ENCODE peak calls at places on chromosomes 13 and 19, in seven cellular contexts. E, N, I, R, O, H and T are unnamed samples.

GRCh38 chr19:52533901-52534300 is 6.4 kb downstream of the ZNF808 start:
- DNase-seq in R (no peak), I (peak), E (no peak), H (no peak), N (no peak), O (no peak), T (no peak)

GRCh38 chr13:26037302-26037701 is 14.5 kb downstream of the SHISA2 start:
- DNase-seq in R (no peak), N (no peak), H (no peak), E (no peak), O (no peak), I (peak), T (no peak)

GRCh38 chr19:2047449-2048103 is 3.5 kb downstream of the MKNK2 start:
- DNase-seq in H (no peak), I (no peak), N (peak), O (no peak), E (no peak), R (peak), T (no peak)

GRCh38 chr13:73168226-73168992 is 109.6 kb downstream of the KLF5 start:
- DNase-seq in R (no peak), I (no peak), N (no peak), H (no peak), O (no peak), E (no peak), T (no peak)

GRCh38 chr13:98054301-98054700 is 88.6 kb upstream of the FARP1 start:
- DNase-seq in O (no peak), N (no peak), H (no peak), R (no peak), I (no peak), E (no peak), T (no peak)

GRCh38 chr19:34057155-34057554 is 115.1 kb upstream of the LSM14A start:
- DNase-seq in I (no peak), R (no peak), N (no peak), O (no peak), H (no peak), E (no peak), T (no peak)

GRCh38 chr19:18414504-18415176 is 4.6 kb upstream of the SSBP4 start:
- DNase-seq in E (no peak), R (no peak), H (no peak), I (peak), O (no peak), N (no peak), T (no peak)

GRCh38 chr13:61148211-61148610 is 267.4 kb downstream of the PCDH20 start:
- DNase-seq in N (no peak), H (no peak), R (no peak), O (no peak), E (no peak), I (no peak), T (no peak)

GRCh38 chr19:49999371-50000010 is 25.7 kb downstream of the VRK3 start:
- DNase-seq in H (no peak), I (no peak), R (no peak), O (no peak), E (no peak), N (no peak), T (no peak)

GRCh38 chr19:33373701-33374405 is at the start of gene CEBPG:
- DNase-seq in E (no peak), H (peak), I (peak), N (peak), R (no peak), O (no peak), T (peak)

GRCh38 chr19:8577247-8577646 is at the start of gene MYO1F:
- DNase-seq in N (peak), I (peak), R (no peak), H (no peak), E (no peak), O (no peak), T (no peak)

GRCh38 chr19:50230379-50231351 is 27.2 kb downstream of the MYH14 start:
- DNase-seq in E (peak), H (no peak), I (no peak), O (no peak), R (no peak), N (no peak), T (no peak)

GRCh38 chr19:28324275-28325060 is 888.5 kb downstream of the UQCRFS1 start:
- DNase-seq in H (no peak), R (no peak), O (no peak), I (no peak), E (no peak), N (no peak), T (no peak)
- TF ChIP-seq CTCF in H (no peak), R (no peak), O (no peak), I (no peak), E (no peak), N (no peak), T (no peak)

GRCh38 chr13:32255744-32256120 is 59.4 kb downstream of the ZAR1L start:
- DNase-seq in O (no peak), R (no peak), I (no peak), H (no peak), N (no peak), E (peak), T (no peak)

GRCh38 chr13:32254416-32254815 is 60.7 kb downstream of the ZAR1L start:
- DNase-seq in H (no peak), R (no peak), E (no peak), N (no peak), O (no peak), I (no peak), T (no peak)

GRCh38 chr13:32256243-32256642 is 58.9 kb downstream of the ZAR1L start:
- DNase-seq in N (no peak), I (no peak), E (peak), R (no peak), O (no peak), H (no peak), T (no peak)

GRCh38 chr13:32253911-32254399 is 61.2 kb downstream of the ZAR1L start:
- DNase-seq in H (no peak), I (no peak), O (no peak), E (no peak), R (no peak), N (no peak), T (no peak)

DNA sequence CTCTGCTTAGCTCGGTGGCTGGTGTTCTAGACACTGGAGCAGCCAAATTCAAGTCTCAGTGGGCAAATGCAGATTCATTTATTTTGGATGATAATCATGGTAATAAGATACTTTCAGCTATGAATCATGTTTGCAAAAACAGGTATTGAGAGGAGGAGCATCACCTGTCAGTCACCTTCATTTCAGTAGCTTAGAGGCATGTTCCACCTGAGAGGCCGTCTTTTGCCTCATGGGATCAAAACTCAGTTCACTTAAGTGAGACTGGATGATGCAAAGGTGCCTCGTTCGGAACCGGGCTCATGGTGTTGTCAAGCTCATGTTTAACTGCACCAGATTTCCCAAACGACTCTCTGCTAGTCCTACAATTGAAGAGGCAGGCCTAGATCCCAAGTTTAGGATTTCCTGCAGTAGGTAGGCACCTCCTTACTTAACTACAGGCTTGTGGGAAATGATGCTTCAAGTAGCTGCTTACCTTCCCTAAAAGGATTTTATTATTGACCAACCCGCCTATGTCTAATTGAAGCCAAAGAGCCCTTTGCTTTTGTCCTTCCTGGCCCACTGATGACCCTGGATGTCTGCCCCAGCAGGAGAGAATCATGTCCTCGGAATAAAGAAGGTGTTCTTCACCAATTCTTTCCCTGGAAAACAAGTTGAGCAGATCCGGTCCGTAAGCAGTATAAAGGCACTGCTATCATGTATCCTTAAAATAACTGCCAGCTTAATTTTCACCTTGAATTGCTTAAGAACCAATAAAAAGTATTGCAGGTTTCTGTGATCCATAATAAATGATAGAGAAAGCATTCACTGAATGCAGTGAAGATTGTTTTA is 60.0 kb downstream of the ZAR1L start:
- DNase-seq in N (no peak), O (no peak), H (peak), E (peak), I (no peak), R (no peak), T (no peak)
- H3K27ac ChIP-seq in N (peak), O (peak), H (no peak), E (peak), I (no peak), R (no peak), T (no peak)

GRCh38 chr13:87667686-87668085 is 3.5 kb upstream of the SLITRK5 start:
- DNase-seq in O (no peak), N (no peak), H (no peak), I (no peak), E (no peak), R (no peak), T (no peak)

GRCh38 chr13:87671031-87671823 is at the start of gene SLITRK5:
- DNase-seq in I (peak), R (peak), O (peak), N (peak), E (peak), H (peak), T (peak)

GRCh38 chr13:87666826-87667225 is 4.3 kb upstream of the SLITRK5 start:
- DNase-seq in H (no peak), N (no peak), E (no peak), R (no peak), I (no peak), O (no peak), T (no peak)

GRCh38 chr13:87671824-87672603 is 843 bp downstream of the SLITRK5 start:
- DNase-seq in H (no peak), E (no peak), O (no peak), I (no peak), N (peak), R (no peak), T (no peak)

GRCh38 chr13:87669379-87669978 is 1.7 kb upstream of the SLITRK5 start:
- DNase-seq in H (no peak), I (peak), O (no peak), E (peak), N (no peak), R (no peak), T (no peak)
- TF ChIP-seq CTCF in H (peak), I (peak), O (no peak), E (peak), N (peak), R (peak), T (no peak)

DNA sequence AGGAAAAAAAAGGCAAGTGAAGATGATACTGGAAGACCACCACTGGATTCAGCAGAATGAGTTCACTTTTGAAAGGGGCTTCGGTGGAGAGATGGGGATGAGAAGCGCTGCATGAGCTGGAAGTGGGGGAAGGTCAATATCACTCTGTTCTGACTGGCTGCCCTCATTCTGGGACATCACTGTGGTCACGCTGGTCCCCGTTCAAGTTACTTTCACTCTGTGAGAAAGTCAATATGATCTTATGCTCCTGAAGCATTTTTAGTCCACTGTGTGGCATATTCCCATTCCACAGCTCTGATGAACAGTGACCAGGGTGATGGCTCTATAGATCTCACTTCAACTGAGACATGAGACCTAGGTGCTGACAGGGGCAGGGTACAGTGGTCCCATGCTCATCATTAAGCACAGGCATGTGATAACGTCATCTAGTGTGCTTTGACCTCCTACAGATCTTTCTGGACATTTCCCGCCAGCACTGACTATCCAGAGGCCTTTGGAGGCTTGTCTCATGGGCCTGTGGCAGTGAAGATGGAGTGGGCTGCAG is 40.2 kb upstream of the GPR183 start:
- DNase-seq in O (no peak), H (no peak), R (no peak), E (no peak), I (no peak), N (no peak), T (no peak)
- H3K27ac ChIP-seq in O (no peak), H (no peak), R (no peak), E (no peak), I (no peak), N (no peak), T (no peak)

GRCh38 chr13:50826035-50826434 is 17.5 kb downstream of the DLEU7 start:
- DNase-seq in O (no peak), R (no peak), E (no peak), I (no peak), N (no peak), H (no peak), T (no peak)

GRCh38 chr13:50829226-50829625 is 14.3 kb downstream of the DLEU7 start:
- DNase-seq in N (no peak), R (no peak), O (no peak), H (peak), I (no peak), E (no peak), T (no peak)

GRCh38 chr13:50829896-50830295 is 13.6 kb downstream of the DLEU7 start:
- DNase-seq in R (no peak), I (no peak), E (no peak), O (no peak), H (no peak), N (no peak), T (no peak)

DNA sequence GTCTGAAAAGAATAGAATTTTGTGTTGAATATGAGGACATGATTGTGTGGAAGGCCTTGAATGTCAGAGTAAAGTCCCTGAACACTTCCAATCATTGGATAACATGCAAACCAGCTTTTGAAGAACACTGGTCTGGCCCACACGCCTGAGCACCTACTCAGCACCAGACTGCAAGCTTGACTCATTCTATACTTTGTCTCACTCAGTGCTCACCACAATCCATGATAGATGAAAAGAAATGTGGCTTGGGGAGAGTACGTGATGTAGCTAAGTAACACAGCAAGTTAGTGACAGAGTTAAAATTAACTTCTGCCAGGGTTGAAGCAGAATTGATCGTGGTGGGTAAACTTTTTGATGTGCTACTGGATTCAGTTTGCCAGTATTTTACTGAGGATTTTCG is 12.0 kb downstream of the DLEU7 start:
- DNase-seq in H (no peak), N (no peak), O (no peak), R (no peak), I (no peak), E (no peak), T (no peak)
- TF ChIP-seq CTCF in H (no peak), N (no peak), O (no peak), R (no peak), I (no peak), E (no peak), T (no peak)

GRCh38 chr13:113646921-113647340 is 11.1 kb downstream of the ATP4B start:
- DNase-seq in H (no peak), N (no peak), I (no peak), E (no peak), R (no peak), O (peak), T (peak)
- H3K27ac ChIP-seq in H (peak), N (peak), I (no peak), E (no peak), R (no peak), O (peak), T (no peak)